ENCODE peak calls at places on chromosomes 5 and 9, in six cellular contexts. R, N, I, L, T and F are unnamed samples.

GRCh38 chr9:134870746-134871667 is 9.6 kb upstream of the FCN2 start:
- DNase-seq in T (no peak), L (no peak), N (no peak), R (no peak), I (no peak), F (no peak)

GRCh38 chr5:98205691-98206461 is 567.6 kb upstream of the RGMB start:
- DNase-seq in I (peak), T (no peak), L (no peak), N (no peak), R (no peak), F (no peak)

GRCh38 chr5:10647640-10648039 is 83.8 kb downstream of the ANKRD33B start:
- DNase-seq in L (no peak), I (no peak), N (no peak), R (no peak), T (no peak), F (no peak)

GRCh38 chr9:115058684-115059315 is 59.2 kb downstream of the TNC start:
- DNase-seq in L (no peak), I (peak), T (no peak), N (no peak), R (no peak), F (no peak)

GRCh38 chr5:161190086-161190485 is 338.1 kb upstream of the ATP10B start:
- DNase-seq in I (no peak), N (no peak), L (no peak), R (no peak), T (no peak), F (no peak)

GRCh38 chr9:130887494-130888144 is 9.0 kb downstream of the QRFP start:
- DNase-seq in N (no peak), L (no peak), R (no peak), T (no peak), I (no peak), F (no peak)

GRCh38 chr5:11602298-11602697 is 301.9 kb downstream of the CTNND2 start:
- DNase-seq in T (no peak), L (no peak), I (no peak), N (no peak), R (no peak), F (no peak)

GRCh38 chr5:61319388-61320146 is 12.5 kb upstream of the ZSWIM6 start:
- DNase-seq in L (no peak), T (peak), R (peak), I (peak), N (no peak), F (no peak)

GRCh38 chr5:151034422-151035379 is 14.3 kb downstream of the GPX3 start:
- DNase-seq in N (no peak), L (no peak), R (no peak), T (no peak), I (no peak), F (no peak)

GRCh38 chr5:76547891-76548524 is 75.2 kb downstream of the F2RL2 start:
- DNase-seq in N (no peak), T (no peak), I (no peak), L (no peak), R (no peak), F (peak)

GRCh38 chr5:76546497-76547102 is 76.6 kb downstream of the F2RL2 start:
- DNase-seq in T (no peak), R (no peak), N (no peak), L (no peak), I (no peak), F (peak)

GRCh38 chr5:76545184-76545583 is 78.0 kb downstream of the F2RL2 start:
- DNase-seq in R (no peak), T (peak), L (no peak), N (no peak), I (no peak), F (no peak)

GRCh38 chr5:76548525-76549229 is 74.5 kb downstream of the F2RL2 start:
- DNase-seq in I (no peak), N (no peak), L (no peak), R (no peak), T (peak), F (no peak)

DNA sequence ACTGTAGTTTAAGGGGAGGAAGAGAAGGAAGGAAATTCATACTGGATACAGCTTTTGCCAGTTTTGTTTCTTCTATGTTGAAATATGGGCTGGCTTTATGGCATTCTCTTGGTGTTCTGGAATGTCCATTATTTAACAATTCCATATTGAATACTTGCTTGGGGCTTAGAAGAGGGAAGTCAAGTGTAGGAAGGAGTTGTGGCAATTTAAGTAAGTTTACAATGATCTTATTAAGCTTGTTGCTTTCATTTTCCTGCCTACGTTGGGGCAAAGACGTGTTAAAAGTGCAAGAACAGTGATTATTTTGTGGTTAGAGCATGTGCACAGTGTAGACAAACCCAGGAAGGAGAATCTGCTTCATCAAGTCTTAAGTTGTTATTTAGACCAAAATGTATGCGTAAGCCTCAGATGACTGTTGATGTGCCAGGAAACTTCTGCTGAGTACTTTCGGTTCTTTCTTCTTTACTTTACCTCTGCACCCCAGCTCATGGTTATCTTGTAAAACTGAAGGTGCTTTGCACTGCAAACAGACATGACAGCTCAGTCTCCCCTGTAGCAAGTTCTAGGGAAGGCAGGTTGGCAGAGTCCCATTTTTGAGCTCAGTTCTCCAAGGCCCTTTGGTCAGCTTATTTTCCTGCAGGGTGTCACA is 75.8 kb downstream of the F2RL2 start:
- DNase-seq in L (no peak), N (no peak), T (peak), R (no peak), I (no peak), F (peak)
- H3K4me3 ChIP-seq in L (peak), N (no peak), T (no peak), R (no peak), I (no peak), F (peak)

GRCh38 chr5:87081511-87082372 is 185.9 kb upstream of the RASA1 start:
- DNase-seq in L (no peak), T (peak), N (no peak), R (peak), I (no peak), F (peak)
- H3K4me3 ChIP-seq in L (no peak), T (no peak), N (no peak), R (no peak), I (no peak), F (peak)

DNA sequence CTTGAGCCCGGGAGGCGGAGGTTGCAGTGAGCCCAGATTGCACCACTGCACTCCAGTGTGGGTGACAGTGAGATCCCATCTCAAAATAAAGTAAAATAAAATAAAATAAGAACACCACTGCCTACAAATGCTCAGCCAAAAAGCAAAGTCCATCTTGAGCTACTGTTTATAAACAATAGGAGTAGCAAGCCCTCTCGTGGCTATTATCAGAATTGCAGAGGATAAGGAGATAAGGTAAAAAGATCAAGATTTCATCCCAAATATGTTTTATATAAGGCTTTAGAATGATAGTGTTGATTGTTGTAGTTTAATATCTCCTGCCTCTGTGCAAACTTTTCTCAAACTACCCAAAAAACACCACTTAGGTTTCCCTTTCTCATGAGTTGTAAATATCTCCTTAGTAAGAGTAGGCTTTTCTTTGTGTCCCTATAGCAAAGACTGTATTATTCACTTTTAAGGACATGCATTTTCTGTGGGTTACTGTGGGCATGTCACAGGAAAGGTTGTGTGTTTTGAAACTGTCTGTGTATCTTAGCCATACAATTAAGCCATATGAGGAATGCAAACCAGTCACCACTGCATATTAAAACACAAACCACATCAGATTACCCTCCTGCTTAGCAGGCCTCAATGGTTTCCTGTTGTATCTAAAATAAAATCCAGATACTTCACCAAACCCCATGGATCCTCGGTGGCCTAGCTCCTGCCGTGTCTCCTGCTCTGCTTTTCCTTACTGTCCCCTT is 31.8 kb upstream of the CKS2 start:
- DNase-seq in L (no peak), I (peak), N (no peak), T (peak), R (no peak), F (no peak)
- H3K4me3 ChIP-seq in L (no peak), I (no peak), N (no peak), T (no peak), R (no peak), F (no peak)

GRCh38 chr5:172768098-172768572 is 2.9 kb downstream of the DUSP1 start:
- DNase-seq in L (no peak), R (no peak), N (no peak), I (no peak), T (no peak), F (no peak)
- H3K4me3 ChIP-seq in L (no peak), R (peak), N (peak), I (peak), T (peak), F (peak)

DNA sequence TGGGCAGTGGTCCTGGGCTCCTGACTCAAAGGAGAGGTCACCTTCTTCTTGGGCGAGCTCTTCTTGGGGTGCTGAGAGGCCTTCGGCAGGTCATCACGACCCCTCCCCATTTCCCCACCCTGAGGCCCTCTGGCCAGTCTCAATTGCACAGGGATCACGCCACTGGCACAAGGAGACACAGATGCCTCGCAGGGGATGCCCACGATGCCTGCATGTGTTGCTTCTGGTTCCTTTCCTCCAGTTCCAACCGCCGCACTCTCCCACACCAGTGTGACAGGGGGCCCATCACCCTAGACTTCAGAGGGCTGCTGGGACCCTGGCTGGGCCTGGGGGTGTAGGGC is 1.3 kb downstream of the CEL start:
- DNase-seq in T (no peak), I (no peak), R (no peak), L (no peak), N (no peak), F (no peak)
- H3K4me3 ChIP-seq in T (no peak), I (no peak), R (no peak), L (no peak), N (no peak), F (no peak)

GRCh38 chr5:164296603-164297080 is 791.2 kb downstream of the MAT2B start:
- DNase-seq in L (no peak), R (no peak), N (no peak), I (peak), T (no peak), F (no peak)
- H3K4me3 ChIP-seq in L (no peak), R (no peak), N (no peak), I (peak), T (no peak), F (no peak)

GRCh38 chr5:139108056-139108811 is 89.9 kb downstream of the SIL1 start:
- DNase-seq in T (peak), I (peak), R (no peak), L (no peak), N (no peak), F (no peak)
- H3K4me3 ChIP-seq in T (no peak), I (no peak), R (no peak), L (no peak), N (no peak), F (no peak)

DNA sequence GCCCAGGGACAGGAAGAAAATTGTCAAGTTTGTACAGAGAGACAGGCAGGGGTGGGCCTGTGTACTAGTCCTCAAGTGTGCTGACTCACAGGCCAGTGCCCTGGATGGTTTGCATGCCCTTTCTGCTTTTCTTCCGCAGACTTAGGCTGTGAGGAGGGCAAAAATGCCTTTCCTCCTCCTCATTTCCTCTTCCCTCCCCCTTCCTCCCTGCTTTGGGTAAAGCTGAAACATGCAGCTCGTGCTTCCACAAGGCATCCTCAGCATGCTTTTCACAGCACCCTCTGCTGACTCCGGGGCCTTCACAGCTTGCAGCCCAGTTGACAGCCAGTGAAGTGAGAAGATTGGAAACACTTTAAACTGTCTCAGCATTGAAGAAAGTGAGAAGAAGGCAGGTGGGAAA is 138.6 kb downstream of the GRIA1 start:
- DNase-seq in L (no peak), N (peak), T (no peak), R (no peak), I (peak), F (no peak)
- H3K4me3 ChIP-seq in L (no peak), N (no peak), T (no peak), R (no peak), I (no peak), F (no peak)

DNA sequence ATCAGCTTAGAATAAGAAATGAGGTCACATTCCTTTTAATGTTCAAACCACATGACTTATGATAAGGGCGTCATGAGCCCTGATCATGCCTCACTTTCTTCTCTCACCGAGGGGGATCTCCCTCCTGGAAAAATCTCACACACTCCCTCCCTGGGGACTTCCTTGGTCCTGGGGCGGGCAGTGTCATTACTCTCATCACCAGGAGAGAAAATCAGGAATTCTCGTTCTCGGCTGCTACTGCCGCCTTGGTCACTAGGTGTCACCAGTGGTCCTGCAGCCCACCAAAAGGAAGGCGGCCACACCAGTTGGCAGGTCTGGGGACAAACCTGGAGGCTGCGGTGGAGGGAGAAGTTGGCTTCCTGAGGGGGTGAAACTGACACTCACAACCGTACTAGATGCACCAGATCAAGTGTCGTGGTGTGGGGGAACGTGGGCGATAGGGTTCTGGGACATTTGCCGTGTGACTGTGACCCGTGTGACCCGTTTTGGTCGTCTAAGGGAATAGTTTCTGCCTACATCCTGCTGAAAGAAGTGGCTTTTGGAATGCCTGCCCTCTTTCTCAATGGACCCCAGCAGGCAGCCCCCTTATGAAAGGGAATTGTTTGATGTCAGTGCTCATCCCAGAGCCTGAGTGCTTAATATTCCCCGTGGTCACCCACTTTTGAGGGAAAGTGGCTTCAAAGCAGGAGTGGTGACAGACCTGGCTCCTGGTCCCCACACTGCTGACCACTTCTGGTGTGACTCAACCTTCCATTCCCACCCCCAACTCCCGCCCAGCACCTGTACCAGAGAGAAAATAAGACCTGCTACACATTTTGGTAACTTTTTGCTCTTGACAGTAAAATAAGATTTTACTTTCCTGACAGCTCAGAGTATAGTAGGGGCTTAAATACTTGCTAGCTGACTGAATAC is 63.2 kb downstream of the ACER2 start:
- DNase-seq in T (peak), L (no peak), N (peak), R (peak), I (peak), F (peak)
- H3K4me3 ChIP-seq in T (no peak), L (peak), N (no peak), R (peak), I (peak), F (peak)